ENCODE peak calls at places on chromosomes 16 and 17, in four cellular contexts. Y is HepG2, B is HCT116, M is GM12878. Q is an unnamed sample.

GRCh38 chr17:15463363-15463762 is 4.1 kb downstream of the CDRT4 start:
- DNase-seq in M (no peak), Y (peak), B (no peak), Q (peak)

GRCh38 chr17:5181509-5182305 is 10.0 kb downstream of the ZNF594 start:
- DNase-seq in B (no peak), Y (no peak), M (no peak), Q (no peak)

GRCh38 chr17:44390250-44390649 is 801 bp upstream of the ITGA2B start:
- DNase-seq in M (no peak), Y (no peak), B (no peak), Q (no peak)

GRCh38 chr17:930258-930657 is 49.3 kb downstream of the NXN start:
- DNase-seq in Y (peak), B (no peak), M (no peak), Q (no peak)

GRCh38 chr17:62897706-62898105 is 68.3 kb upstream of the TANC2 start:
- DNase-seq in Y (no peak), M (no peak), B (no peak), Q (no peak)

GRCh38 chr17:19996086-19996485 is 13.1 kb upstream of the SPECC1 start:
- DNase-seq in B (no peak), Y (no peak), M (no peak), Q (no peak)

GRCh38 chr16:2813661-2814288 is 3.3 kb upstream of the PRSS21 start:
- DNase-seq in Y (no peak), B (no peak), M (no peak), Q (no peak)

GRCh38 chr17:36791961-36792475 is 145.3 kb upstream of the LHX1 start:
- DNase-seq in Y (no peak), B (no peak), M (no peak), Q (no peak)

GRCh38 chr17:63356275-63356905 is 89.7 kb downstream of the CYB561 start:
- DNase-seq in M (no peak), Y (no peak), B (peak), Q (no peak)

GRCh38 chr16:51922476-51922875 is 624.5 kb downstream of the TOX3 start:
- DNase-seq in M (no peak), B (no peak), Y (no peak), Q (no peak)
- TF ChIP-seq JUND in M (no peak), B (no peak), Y (no peak), Q (no peak)

GRCh38 chr17:83173180-83173996 is 94.0 kb downstream of the METRNL start:
- DNase-seq in M (no peak), Y (no peak), B (no peak), Q (no peak)

GRCh38 chr17:83176272-83176955 is 97.0 kb downstream of the METRNL start:
- DNase-seq in M (no peak), B (no peak), Y (no peak), Q (no peak)

GRCh38 chr17:83174859-83175550 is 95.6 kb downstream of the METRNL start:
- DNase-seq in Y (no peak), M (no peak), B (no peak), Q (no peak)

GRCh38 chr17:83175551-83176271 is 96.3 kb downstream of the METRNL start:
- DNase-seq in M (no peak), B (no peak), Y (no peak), Q (no peak)

GRCh38 chr17:83173997-83174858 is 94.8 kb downstream of the METRNL start:
- DNase-seq in B (no peak), M (no peak), Y (peak), Q (peak)
- TF ChIP-seq JUND in B (no peak), M (no peak), Y (peak), Q (no peak)

GRCh38 chr17:2937331-2938003 is 125.9 kb downstream of the OR1D5 start:
- DNase-seq in M (no peak), Y (no peak), B (no peak), Q (peak)
- TF ChIP-seq JUND in M (no peak), Y (no peak), B (no peak), Q (no peak)

GRCh38 chr16:87959391-87959968 is 8.2 kb downstream of the BANP start:
- DNase-seq in M (no peak), Y (no peak), B (no peak), Q (no peak)
- TF ChIP-seq JUND in M (no peak), Y (no peak), B (no peak), Q (no peak)

DNA sequence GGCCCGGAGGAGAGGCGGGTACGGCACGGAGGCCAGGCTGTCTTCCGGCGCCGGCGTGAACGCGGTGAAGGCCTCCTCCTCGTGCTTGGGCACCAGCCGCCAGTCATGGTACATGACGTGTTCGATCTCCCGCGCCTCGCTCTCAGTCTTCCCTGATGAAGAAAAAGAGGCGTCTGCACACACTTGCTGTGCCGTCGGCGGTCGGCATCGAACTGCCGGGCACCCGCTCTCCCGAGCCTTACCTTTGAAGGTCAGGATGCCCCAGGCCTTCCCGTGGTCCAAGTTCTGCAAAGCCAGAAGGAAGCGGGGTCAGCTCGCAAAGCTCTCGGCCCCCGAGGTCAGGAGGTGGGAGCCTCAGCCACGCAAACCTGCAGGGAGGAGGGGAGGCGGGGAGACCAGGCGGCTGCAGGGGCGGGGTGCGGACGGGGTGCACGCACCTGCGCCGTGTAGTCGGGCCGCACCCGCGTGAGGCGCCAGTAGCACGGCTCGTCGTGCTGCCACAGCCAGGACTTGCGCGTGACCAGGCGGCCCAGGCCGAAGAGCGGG is at the start of gene EME2:
- DNase-seq in B (no peak), M (no peak), Y (peak), Q (peak)
- TF ChIP-seq JUND in B (no peak), M (no peak), Y (no peak), Q (no peak)

DNA sequence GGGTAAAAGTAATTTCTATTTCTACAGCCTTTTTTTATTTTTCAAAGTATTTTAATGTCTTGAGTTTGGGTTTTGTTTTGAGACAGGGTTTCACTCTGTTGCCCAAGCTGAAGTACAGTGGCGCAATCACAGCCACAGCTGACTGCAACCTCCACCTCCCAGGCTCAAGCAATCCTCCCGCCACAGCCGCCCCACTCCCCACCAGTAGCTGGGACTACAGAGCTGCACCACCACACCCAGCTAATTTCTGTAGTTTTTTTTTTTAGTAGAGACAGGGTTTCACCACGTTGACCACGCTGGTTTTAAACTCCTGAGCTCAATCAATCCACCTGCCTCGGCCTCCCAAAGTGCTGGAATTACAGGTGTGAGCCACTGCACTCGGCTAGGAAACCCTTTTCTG is 44.0 kb downstream of the TUBD1 start:
- DNase-seq in Y (peak), M (no peak), B (no peak), Q (no peak)
- TF ChIP-seq JUND in Y (no peak), M (no peak), B (no peak), Q (no peak)

GRCh38 chr16:72066747-72067146 is 3.7 kb downstream of the HPR start:
- DNase-seq in M (no peak), B (peak), Y (peak), Q (peak)
- TF ChIP-seq JUND in M (no peak), B (no peak), Y (no peak), Q (no peak)

DNA sequence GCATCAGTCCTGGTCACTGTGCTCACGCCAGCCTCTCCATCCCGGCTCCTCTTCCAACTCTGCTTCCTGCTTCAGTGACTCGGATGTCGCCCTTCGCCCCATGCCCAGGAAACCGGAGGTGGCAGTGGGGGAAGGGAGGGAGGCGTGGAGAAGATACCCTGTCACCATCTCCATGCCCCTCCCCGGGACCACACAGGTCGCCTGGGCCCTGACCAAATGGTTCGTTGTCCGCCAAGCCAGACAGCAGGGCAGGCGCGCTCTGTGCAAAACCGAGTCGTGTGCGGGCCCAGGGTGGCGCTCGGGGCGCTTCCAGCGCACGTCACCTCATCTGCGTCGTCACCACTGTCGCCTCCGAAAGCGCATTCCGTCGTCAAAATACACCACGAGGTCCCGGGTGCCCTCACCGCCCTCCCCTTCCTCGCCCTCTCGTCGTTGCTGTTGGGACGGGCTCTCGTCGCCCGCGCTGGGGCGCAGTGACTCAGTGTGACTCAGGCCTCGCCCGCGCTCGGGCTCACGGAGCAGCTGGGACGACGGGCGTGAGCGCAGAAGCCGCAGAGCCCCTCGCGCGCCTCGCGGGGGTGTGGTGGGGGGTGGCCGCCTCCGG is 39.2 kb downstream of the ZNF778 start:
- DNase-seq in Y (no peak), M (no peak), B (no peak), Q (no peak)
- TF ChIP-seq JUND in Y (no peak), M (no peak), B (peak), Q (no peak)

DNA sequence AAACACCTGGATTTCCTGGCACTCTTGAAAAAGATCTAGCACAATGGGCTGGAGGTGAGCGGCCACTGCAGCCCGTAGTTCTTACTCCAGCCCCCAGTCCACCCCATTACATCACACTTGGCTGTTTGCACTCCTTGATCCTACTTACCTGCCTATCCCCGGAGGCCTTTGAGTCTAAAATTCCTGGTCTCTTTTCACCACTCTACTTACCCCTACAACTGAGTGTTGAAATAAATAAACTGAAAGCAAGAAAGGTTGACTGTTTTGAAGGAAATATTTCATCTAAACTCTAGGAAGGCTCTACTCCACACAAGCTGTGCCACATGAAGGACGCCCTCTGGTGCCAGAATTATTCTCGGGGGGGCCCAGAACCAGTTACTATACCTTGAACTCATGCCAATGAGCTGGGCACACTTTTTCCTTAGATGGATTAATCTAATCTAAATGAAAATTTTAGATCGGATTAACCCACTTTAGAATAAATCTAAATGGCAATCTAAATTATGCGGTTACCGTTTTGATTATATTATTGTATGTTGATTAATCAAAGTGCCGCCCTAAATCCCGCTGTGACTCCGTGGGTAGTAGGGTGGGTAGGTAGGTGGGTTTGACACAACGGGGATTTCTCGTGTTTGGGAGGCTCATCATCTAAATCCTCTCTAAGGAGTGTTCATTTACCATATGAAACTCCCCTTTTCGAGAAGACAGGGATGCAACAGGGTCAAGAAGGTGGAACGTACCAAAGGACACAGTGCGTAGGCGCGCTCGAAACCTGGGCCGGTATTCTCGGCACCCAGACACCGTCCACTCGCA is 651 bp upstream of the EIF1 start:
- DNase-seq in Y (peak), M (no peak), B (no peak), Q (peak)
- TF ChIP-seq JUND in Y (no peak), M (peak), B (no peak), Q (no peak)

GRCh38 chr17:74919440-74920305 is 3.4 kb downstream of the USH1G start:
- DNase-seq in M (no peak), Y (peak), B (no peak), Q (no peak)
- TF ChIP-seq JUND in M (no peak), Y (no peak), B (no peak), Q (no peak)